ENCODE peak calls at places on chromosomes 11 and 22, in seven cellular contexts. S is H9, W is sigmoid colon, U is AG09309, Z is stomach, Y is esophagus squamous epithelium, P is GM20000. B is an unnamed sample.

GRCh38 chr22:42991010-42991651 is 23.8 kb downstream of the PACSIN2 start:
- DNase-seq in S (no peak), W (peak; percentile 52), U (peak; percentile 55), Z (no peak), Y (no peak), P (peak; percentile 13), B (no peak)

GRCh38 chr11:92932023-92932422 is 37.4 kb upstream of the MTNR1B start:
- DNase-seq in S (no peak), W (no peak), U (no peak), Z (no peak), Y (no peak), P (no peak), B (no peak)

GRCh38 chr11:111960916-111961315 is 23.8 kb downstream of the DIXDC1 start:
- DNase-seq in S (peak; percentile 84), W (no peak), U (no peak), Z (peak; percentile 70), Y (no peak), P (no peak), B (no peak)

GRCh38 chr11:121206810-121207209 is 85.8 kb upstream of the SC5D start:
- DNase-seq in S (no peak), W (no peak), U (no peak), Z (no peak), Y (no peak), P (no peak), B (no peak)

GRCh38 chr11:65141896-65142494 is 7.7 kb upstream of the SYVN1 start:
- DNase-seq in S (no peak), W (no peak), U (no peak), Z (no peak), Y (no peak), P (no peak), B (no peak)

GRCh38 chr11:73204711-73205121 is 13.4 kb upstream of the P2RY2 start:
- DNase-seq in S (peak; percentile 21), W (peak; percentile 82), U (no peak), Z (no peak), Y (no peak), P (no peak), B (no peak)

GRCh38 chr11:122209619-122210377 is 93.8 kb upstream of the BLID start:
- DNase-seq in S (no peak), W (peak; percentile 86), U (peak; percentile 67), Z (no peak), Y (no peak), P (no peak), B (peak; percentile 65)

GRCh38 chr11:78821371-78822306 is 247.0 kb upstream of the NARS2 start:
- DNase-seq in S (no peak), W (no peak), U (no peak), Z (no peak), Y (no peak), P (no peak), B (no peak)

GRCh38 chr22:46763051-46763705 is 728 bp downstream of the TBC1D22A start:
- DNase-seq in S (no peak), W (peak; percentile 81), U (no peak), Z (no peak), Y (no peak), P (peak; percentile 84), B (no peak)

GRCh38 chr22:47293368-47294221 is 531.1 kb downstream of the TBC1D22A start:
- DNase-seq in S (no peak), W (no peak), U (no peak), Z (no peak), Y (no peak), P (no peak), B (no peak)

GRCh38 chr11:130162733-130163132 is 3.2 kb downstream of the ST14 start:
- DNase-seq in S (no peak), W (no peak), U (no peak), Z (no peak), Y (no peak), P (no peak), B (no peak)

GRCh38 chr11:134040386-134041297 is 28.2 kb upstream of the JAM3 start:
- DNase-seq in S (no peak), W (peak; percentile 86), U (no peak), Z (no peak), Y (no peak), P (no peak), B (no peak)

GRCh38 chr11:124657922-124658321 is 15.6 kb downstream of the SIAE start:
- DNase-seq in S (no peak), W (no peak), U (no peak), Z (no peak), Y (no peak), P (no peak), B (no peak)

GRCh38 chr11:69055212-69055586 is 6.5 kb downstream of the TPCN2 start:
- DNase-seq in S (no peak), W (no peak), U (no peak), Z (peak; percentile 65), Y (no peak), P (no peak), B (no peak)

GRCh38 chr11:2945757-2946287 is 16.6 kb upstream of the PHLDA2 start:
- DNase-seq in S (peak; percentile 37), W (no peak), U (no peak), Z (no peak), Y (no peak), P (no peak), B (no peak)

GRCh38 chr11:46745328-46745727 is 26.3 kb downstream of the F2 start:
- DNase-seq in S (no peak), W (no peak), U (no peak), Z (no peak), Y (no peak), P (no peak), B (no peak)

GRCh38 chr11:69474736-69475135 is 6.7 kb upstream of the LINC01488 start:
- DNase-seq in S (no peak), W (no peak), U (no peak), Z (no peak), Y (no peak), P (no peak), B (no peak)

GRCh38 chr11:9231848-9232177 is 33.3 kb downstream of the DENND5A start:
- DNase-seq in S (no peak), W (no peak), U (no peak), Z (no peak), Y (no peak), P (peak; percentile 53), B (no peak)

GRCh38 chr22:22374163-22374562 is 129.6 kb downstream of the VPREB1 start:
- DNase-seq in S (no peak), W (no peak), U (no peak), Z (no peak), Y (no peak), P (no peak), B (no peak)

GRCh38 chr11:4027746-4028145 is 66.9 kb upstream of the RRM1 start:
- DNase-seq in S (no peak), W (no peak), U (no peak), Z (no peak), Y (no peak), P (no peak), B (no peak)

GRCh38 chr22:38649841-38650522 is 6.2 kb downstream of the FAM227A start:
- DNase-seq in S (no peak), W (no peak), U (no peak), Z (no peak), Y (no peak), P (no peak), B (no peak)

GRCh38 chr11:65078151-65078550 is 5.7 kb downstream of the CDCA5 start:
- DNase-seq in S (peak; percentile 64), W (no peak), U (no peak), Z (peak; percentile 83), Y (no peak), P (peak; percentile 63), B (no peak)

GRCh38 chr11:69130586-69131566 is 24.9 kb upstream of the SMIM38 start:
- DNase-seq in S (peak; percentile 34), W (no peak), U (no peak), Z (peak; percentile 83), Y (no peak), P (no peak), B (no peak)

DNA sequence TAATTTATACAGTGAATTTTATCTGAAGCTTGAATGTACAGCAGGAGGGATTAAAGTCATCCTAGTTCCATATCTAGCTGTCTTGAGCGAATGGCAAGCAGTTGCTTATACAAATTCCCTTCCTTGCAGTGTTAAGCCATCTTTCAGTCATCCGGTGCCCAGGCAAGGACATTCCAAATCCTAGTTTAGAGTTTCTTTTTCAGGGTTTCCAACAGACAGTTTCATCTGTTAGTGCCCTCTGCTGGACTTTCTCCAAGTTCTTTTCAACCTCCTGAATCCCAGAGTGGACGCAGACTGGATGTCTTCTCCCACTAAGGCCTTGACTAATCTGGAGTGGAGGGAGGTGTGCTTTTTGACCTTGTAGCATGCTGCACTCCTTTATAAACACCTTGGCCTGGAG is 45.4 kb downstream of the GRAMD1B start:
- DNase-seq in S (no peak), W (peak; percentile 18), U (no peak), Z (no peak), Y (no peak), P (no peak), B (no peak)
- TF ChIP-seq CTCF in S (peak; percentile 66), W (no peak), U (peak; percentile 40), Z (no peak), Y (no peak), P (no peak), B (peak; percentile 18)

DNA sequence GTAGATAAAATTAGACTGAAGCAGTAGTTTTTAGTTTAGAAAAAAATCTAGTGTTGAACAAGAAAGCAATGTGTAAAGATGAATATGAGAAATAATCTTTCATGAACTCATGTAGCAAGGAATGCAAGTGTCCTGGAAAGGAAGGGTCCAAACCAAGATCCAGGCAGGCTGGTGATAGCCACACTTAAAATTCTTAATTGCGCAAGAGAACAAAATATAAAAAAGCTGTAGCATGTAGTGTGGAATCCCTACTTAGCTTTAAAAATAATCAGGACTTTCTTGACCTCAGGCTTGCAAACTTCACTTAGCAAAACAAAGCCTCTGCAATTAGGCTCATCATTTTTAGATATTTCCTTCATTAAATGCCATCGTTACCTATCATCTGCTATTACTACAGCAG is 2186.1 kb upstream of the RAG2 start:
- DNase-seq in S (no peak), W (no peak), U (no peak), Z (no peak), Y (no peak), P (no peak), B (no peak)
- TF ChIP-seq CTCF in S (no peak), W (no peak), U (no peak), Z (no peak), Y (no peak), P (no peak), B (no peak)

GRCh38 chr11:67044496-67044895 is 12.2 kb upstream of the RHOD start:
- DNase-seq in S (no peak), W (no peak), U (no peak), Z (no peak), Y (no peak), P (no peak), B (no peak)
- TF ChIP-seq CTCF in S (no peak), W (no peak), U (no peak), Z (no peak), Y (no peak), P (no peak), B (no peak)

GRCh38 chr11:61607920-61608599 is 27.2 kb upstream of the SYT7 start:
- DNase-seq in S (no peak), W (no peak), U (no peak), Z (no peak), Y (no peak), P (no peak), B (no peak)

GRCh38 chr11:61609000-61609969 is 28.4 kb upstream of the SYT7 start:
- DNase-seq in S (no peak), W (no peak), U (no peak), Z (no peak), Y (no peak), P (no peak), B (no peak)

GRCh38 chr11:61610905-61611304 is 30.0 kb upstream of the SYT7 start:
- DNase-seq in S (no peak), W (no peak), U (no peak), Z (no peak), Y (no peak), P (no peak), B (no peak)

GRCh38 chr11:61611309-61611708 is 30.4 kb upstream of the SYT7 start:
- DNase-seq in S (no peak), W (no peak), U (no peak), Z (no peak), Y (no peak), P (no peak), B (no peak)

GRCh38 chr11:61609970-61610347 is 29.1 kb upstream of the SYT7 start:
- DNase-seq in S (peak; percentile 75), W (no peak), U (no peak), Z (peak; percentile 31), Y (no peak), P (no peak), B (no peak)
- TF ChIP-seq CTCF in S (peak; percentile 63), W (no peak), U (no peak), Z (no peak), Y (no peak), P (no peak), B (peak; percentile 8)